ENCODE peak calls at places on chromosomes 5 and 9, in nine cellular contexts. N, A, F, B, U, Z, Y, M and W are unnamed samples.

GRCh38 chr9:108163321-108164005 is 673.9 kb upstream of the KLF4 start:
- DNase-seq in B (no peak), N (no peak), Y (no peak), A (no peak), F (peak; percentile 80), U (peak; percentile 5), M (no peak), Z (no peak), W (no peak)

GRCh38 chr5:151002250-151002649 is 18.1 kb upstream of the GPX3 start:
- DNase-seq in U (peak; percentile 60), F (peak; percentile 56), A (no peak), Z (no peak), M (no peak), Y (no peak), N (no peak), B (no peak), W (peak; percentile 82)

GRCh38 chr9:129604766-129605163 is 16.1 kb downstream of the C9orf50 start:
- DNase-seq in U (no peak), A (no peak), B (no peak), Z (no peak), Y (no peak), F (no peak), N (no peak), M (no peak), W (no peak)

GRCh38 chr5:95818181-95819147 is 4.1 kb downstream of the GLRX start:
- DNase-seq in M (no peak), Y (no peak), U (no peak), Z (no peak), N (peak; percentile 36), B (no peak), F (no peak), A (no peak), W (no peak)

GRCh38 chr5:61020415-61020814 is 75.4 kb downstream of the NDUFAF2 start:
- DNase-seq in N (no peak), A (no peak), M (no peak), B (no peak), Y (no peak), Z (no peak), U (no peak), F (no peak), W (no peak)

GRCh38 chr5:10633271-10634049 is 69.6 kb downstream of the ANKRD33B start:
- DNase-seq in A (no peak), N (peak; percentile 72), Z (no peak), U (no peak), B (peak; percentile 48), M (no peak), Y (no peak), F (no peak), W (no peak)

GRCh38 chr5:82100303-82101077 is 128.7 kb downstream of the ATG10 start:
- DNase-seq in M (no peak), B (no peak), Z (no peak), F (peak; percentile 1), A (no peak), Y (peak; percentile 58), N (peak; percentile 62), U (peak; percentile 37), W (no peak)

GRCh38 chr9:10341057-10341456 is 271.7 kb downstream of the PTPRD start:
- DNase-seq in U (no peak), B (no peak), M (no peak), Z (no peak), Y (no peak), A (no peak), N (no peak), F (no peak), W (no peak)